ENCODE peak calls at places on chromosomes 7 and 10, in eight cellular contexts. C is right cardiac atrium, M is cardiac muscle cell, Q is NB4, A is amygdala, B is T follicular helper cell, V is T-cell, O is NCI-H2029. Z is an unnamed sample.

GRCh38 chr7:128954830-128955797 is 17.4 kb downstream of the IRF5 start:
- DNase-seq in C (no peak), M (no peak), O (peak; percentile 8), A (no peak), B (no peak), Q (no peak), V (no peak), Z (peak; percentile 5)

GRCh38 chr10:102235598-102235920 is 5.8 kb downstream of the PITX3 start:
- DNase-seq in O (no peak), M (no peak), V (no peak), B (no peak), A (no peak), Q (no peak), C (no peak), Z (no peak)

GRCh38 chr10:67735430-67735829 is 39.4 kb upstream of the CTNNA3 start:
- DNase-seq in Q (no peak), A (no peak), V (no peak), C (no peak), O (no peak), B (no peak), M (no peak), Z (no peak)

GRCh38 chr7:149779502-149779805 is 6.1 kb upstream of the ZNF467 start:
- DNase-seq in M (no peak), O (no peak), Q (no peak), V (no peak), A (no peak), B (no peak), C (peak; percentile 25), Z (no peak)

GRCh38 chr10:100902622-100903021 is 10.1 kb upstream of the SLF2 start:
- DNase-seq in M (no peak), O (no peak), V (no peak), C (no peak), A (no peak), Q (no peak), B (no peak), Z (no peak)

GRCh38 chr10:110985497-110986270 is 66.3 kb downstream of the SHOC2 start:
- DNase-seq in C (no peak), O (no peak), B (no peak), V (no peak), Q (no peak), M (no peak), A (no peak), Z (no peak)

GRCh38 chr10:101495324-101495925 is 92.6 kb downstream of the POLL start:
- DNase-seq in O (no peak), M (peak; percentile 23), B (no peak), V (no peak), Q (peak; percentile 30), A (no peak), C (no peak), Z (peak; percentile 5)

GRCh38 chr10:11440250-11441150 is 170.9 kb downstream of the USP6NL start:
- DNase-seq in O (no peak), B (no peak), M (no peak), Q (no peak), V (no peak), C (no peak), A (no peak), Z (no peak)

GRCh38 chr7:116356333-116356965 is 143.1 kb upstream of the CAV2 start:
- DNase-seq in O (no peak), V (no peak), Q (no peak), C (no peak), A (no peak), B (no peak), M (peak; percentile 5), Z (no peak)

GRCh38 chr7:101614939-101615302 is 14.2 kb downstream of the MYL10 start:
- DNase-seq in V (no peak), O (no peak), Q (no peak), A (no peak), M (no peak), B (no peak), C (peak; percentile 73), Z (no peak)

GRCh38 chr7:4461511-4461910 is 220.6 kb upstream of the FOXK1 start:
- DNase-seq in Q (no peak), O (no peak), C (no peak), B (no peak), V (no peak), A (no peak), M (no peak), Z (no peak)

GRCh38 chr7:42071372-42072261 is 165.4 kb downstream of the GLI3 start:
- DNase-seq in V (no peak), A (no peak), Q (peak; percentile 23), M (peak; percentile 28), B (no peak), C (no peak), O (no peak), Z (no peak)